ENCODE peak calls at places on chromosomes 12 and 14, in five cellular contexts. D is colonic mucosa; P is activated T-helper 2 cell treated with anti-CD3 and anti-CD28 coated beads, Interferon-gamma antibody, Interleukin-2, Interleukin-4, amounts not matched to agents 10 μg/mL and 5 μg/mL and 100 μg/mL, durations not matched to agents 14 hours and 24 hours and 36 hours; U is NCI-H1417; X is MV-4-11. V is an unnamed sample.

GRCh38 chr12:53251477-53252348 is 16.4 kb upstream of the ESPL1 start:
- DNase-seq in D (peak; percentile 79), P (peak; percentile 70), U (peak; percentile 81), X (peak; percentile 60), V (peak; percentile 77)

GRCh38 chr12:65496617-65497016 is 218.1 kb downstream of the MSRB3 start:
- DNase-seq in D (no peak), P (no peak), U (no peak), X (peak; percentile 87), V (no peak)

GRCh38 chr14:61752626-61753025 is 9.6 kb upstream of the SNAPC1 start:
- DNase-seq in D (no peak), P (no peak), U (no peak), X (peak; percentile 93), V (no peak)

GRCh38 chr12:1367731-1368285 is 226.6 kb downstream of the FBXL14 start:
- DNase-seq in D (no peak), P (no peak), U (no peak), X (no peak), V (no peak)

GRCh38 chr12:26162174-26162573 is 33.2 kb upstream of the SSPN start:
- DNase-seq in D (no peak), P (no peak), U (no peak), X (no peak), V (no peak)

GRCh38 chr14:90426663-90427062 is 29.8 kb downstream of the CALM1 start:
- DNase-seq in D (peak; percentile 32), P (no peak), U (no peak), X (no peak), V (peak; percentile 49)

GRCh38 chr14:50741571-50741970 is 73.5 kb upstream of the SAV1 start:
- DNase-seq in D (no peak), P (no peak), U (no peak), X (no peak), V (no peak)

GRCh38 chr14:100241279-100241678 is 2.3 kb downstream of the YY1 start:
- DNase-seq in D (no peak), P (no peak), U (no peak), X (no peak), V (no peak)

GRCh38 chr12:104494137-104494815 is 37.5 kb downstream of the CHST11 start:
- DNase-seq in D (no peak), P (no peak), U (no peak), X (no peak), V (no peak)

GRCh38 chr12:96247567-96247962 is 53.4 kb downstream of the ELK3 start:
- DNase-seq in D (no peak), P (no peak), U (no peak), X (peak; percentile 46), V (no peak)

GRCh38 chr14:103072595-103073366 is 11.2 kb upstream of the LBHD2 start:
- DNase-seq in D (no peak), P (no peak), U (no peak), X (no peak), V (peak; percentile 66)

GRCh38 chr12:92188517-92189188 is 43.0 kb upstream of the BTG1 start:
- DNase-seq in D (no peak), P (no peak), U (no peak), X (no peak), V (peak; percentile 71)

GRCh38 chr12:4346931-4347330 is 25.9 kb downstream of the TIGAR start:
- DNase-seq in D (no peak), P (no peak), U (no peak), X (no peak), V (no peak)

GRCh38 chr14:33548606-33549005 is 402.3 kb downstream of the EGLN3 start:
- DNase-seq in D (no peak), P (no peak), U (no peak), X (no peak), V (no peak)

GRCh38 chr14:56490379-56490778 is 89.2 kb upstream of the TMEM260 start:
- DNase-seq in D (no peak), P (no peak), U (peak; percentile 26), X (peak; percentile 41), V (peak; percentile 49)

GRCh38 chr14:73258845-73259611 is 21.7 kb downstream of the PAPLN start:
- DNase-seq in D (no peak), P (no peak), U (no peak), X (no peak), V (no peak)

GRCh38 chr12:25436206-25436912 is 116.7 kb downstream of the LMNTD1 start:
- DNase-seq in D (peak; percentile 52), P (peak; percentile 22), U (peak; percentile 31), X (peak; percentile 60), V (peak; percentile 57)

GRCh38 chr12:116152268-116152667 is 125.2 kb downstream of the MED13L start:
- DNase-seq in D (no peak), P (no peak), U (no peak), X (no peak), V (no peak)

V was measured in small intestine.